ENCODE peak calls at places on chromosomes 7 and 10, in eight cellular contexts. T is KG1; H is nephron progenitor cell; N is Right ventricle myocardium superior; P is stimulated activated CD4-positive, alpha-beta T cell treated with anti-CD3 and anti-CD28 coated beads, Interleukin-2, amount 100 ng/mL, for 48 hours; J is GM12865; O is neural crest cell; B is epithelial cell of esophagus. W is an unnamed sample.

GRCh38 chr10:78457804-78458483 is 424.3 kb downstream of the RPS24 start:
- DNase-seq in T (no peak), H (no peak), N (no peak), P (no peak), J (no peak), O (no peak), B (no peak), W (no peak)

GRCh38 chr7:40647719-40648118 is 512.9 kb downstream of the SUGCT start:
- DNase-seq in T (no peak), H (no peak), N (no peak), P (no peak), J (no peak), O (no peak), B (no peak), W (no peak)

GRCh38 chr10:10055656-10056445 is 961.8 kb upstream of the CELF2 start:
- DNase-seq in T (no peak), H (no peak), N (no peak), P (no peak), J (no peak), O (no peak), B (no peak), W (no peak)

GRCh38 chr10:114925675-114926204 is 12.3 kb upstream of the TRUB1 start:
- DNase-seq in T (no peak), H (peak; percentile 25), N (no peak), P (no peak), J (peak; percentile 44), O (no peak), B (peak; percentile 39), W (peak; percentile 33)

GRCh38 chr10:132987671-132988571 is 45.6 kb upstream of the CFAP46 start:
- DNase-seq in T (no peak), H (no peak), N (no peak), P (no peak), J (no peak), O (no peak), B (no peak), W (no peak)

GRCh38 chr7:123024989-123025758 is 29.7 kb upstream of the TAS2R16 start:
- DNase-seq in T (no peak), H (no peak), N (no peak), P (no peak), J (no peak), O (no peak), B (peak; percentile 56), W (no peak)

GRCh38 chr7:70741666-70742065 is 390.3 kb upstream of the GALNT17 start:
- DNase-seq in T (no peak), H (no peak), N (no peak), P (no peak), J (no peak), O (no peak), B (no peak), W (no peak)

GRCh38 chr7:134262322-134262721 is 54.4 kb downstream of the SLC35B4 start:
- DNase-seq in T (no peak), H (no peak), N (no peak), P (no peak), J (no peak), O (no peak), B (no peak), W (no peak)

GRCh38 chr10:121340176-121340850 is 257.9 kb downstream of the FGFR2 start:
- DNase-seq in T (no peak), H (peak; percentile 24), N (no peak), P (no peak), J (no peak), O (peak; percentile 52), B (no peak), W (no peak)

GRCh38 chr7:33998487-33998886 is 93.1 kb downstream of the BMPER start:
- DNase-seq in T (no peak), H (no peak), N (peak; percentile 47), P (no peak), J (no peak), O (no peak), B (no peak), W (no peak)

GRCh38 chr7:155922507-155922841 is 110.2 kb upstream of the SHH start:
- DNase-seq in T (no peak), H (no peak), N (no peak), P (no peak), J (no peak), O (no peak), B (peak; percentile 36), W (no peak)

GRCh38 chr7:2802504-2803341 is 41.4 kb downstream of the GNA12 start:
- DNase-seq in T (no peak), H (no peak), N (no peak), P (no peak), J (no peak), O (no peak), B (peak; percentile 51), W (no peak)

GRCh38 chr10:16853201-16853600 is 36.0 kb upstream of the RSU1 start:
- DNase-seq in T (no peak), H (no peak), N (no peak), P (no peak), J (peak; percentile 16), O (no peak), B (peak; percentile 36), W (no peak)

GRCh38 chr10:14995964-14996565 is 36.9 kb downstream of the MEIG1 start:
- DNase-seq in T (no peak), H (no peak), N (no peak), P (no peak), J (no peak), O (no peak), B (no peak), W (no peak)

GRCh38 chr7:107047902-107048782 is 3.6 kb downstream of the PRKAR2B start:
- DNase-seq in T (no peak), H (no peak), N (no peak), P (no peak), J (no peak), O (no peak), B (peak; percentile 3), W (no peak)

GRCh38 chr10:59373071-59373470 is 10.7 kb upstream of the FAM13C start:
- DNase-seq in T (no peak), H (no peak), N (no peak), P (no peak), J (no peak), O (no peak), B (no peak), W (no peak)

GRCh38 chr10:35635576-35635975 is 6.5 kb downstream of the FZD8 start:
- DNase-seq in T (peak; percentile 21), H (peak; percentile 60), N (no peak), P (peak; percentile 25), J (peak; percentile 70), O (peak; percentile 50), B (peak; percentile 75), W (peak; percentile 68)

GRCh38 chr10:110852255-110852896 is 19.4 kb upstream of the PDCD4 start:
- DNase-seq in T (no peak), H (no peak), N (no peak), P (no peak), J (peak; percentile 54), O (no peak), B (peak; percentile 98), W (no peak)

GRCh38 chr10:116864436-116864835 is 15.1 kb downstream of the ENO4 start:
- DNase-seq in T (no peak), H (no peak), N (no peak), P (no peak), J (no peak), O (no peak), B (no peak), W (no peak)

GRCh38 chr7:65967361-65968155 is 14.5 kb downstream of the GUSB start:
- DNase-seq in T (no peak), H (no peak), N (no peak), P (no peak), J (no peak), O (no peak), B (no peak), W (no peak)

GRCh38 chr10:99965700-99966099 is 44.0 kb downstream of the DNMBP start:
- DNase-seq in T (no peak), H (no peak), N (no peak), P (no peak), J (no peak), O (no peak), B (no peak), W (no peak)

W was measured in GM20000.